ENCODE peak calls at places on chromosomes 12 and 14, in nine cellular contexts. One of them, this sample, is unnamed.

GRCh38 chr12:80157640-80158039 is 58.3 kb downstream of the OTOGL start:
- DNase-seq in HT1080: no peak
- DNase-seq in central memory CD8-positive, alpha-beta T cell: no peak
- DNase-seq in HCT116: no peak
- DNase-seq in MG63: no peak
- DNase-seq in GM12892: no peak
- DNase-seq in stimulated activated CD4-positive, alpha-beta T cell treated with anti-CD3 and anti-CD28 coated beads, Interleukin-2, amount 100 ng/mL, for 24 hours: no peak
- DNase-seq in aorta: no peak
- DNase-seq in sciatic nerve: no peak
- DNase-seq in this sample: no peak

GRCh38 chr14:22614240-22614799 is 16.2 kb downstream of the ABHD4 start:
- DNase-seq in central memory CD8-positive, alpha-beta T cell: no peak
- DNase-seq in stimulated activated CD4-positive, alpha-beta T cell treated with anti-CD3 and anti-CD28 coated beads, Interleukin-2, amount 100 ng/mL, for 24 hours: no peak
- DNase-seq in sciatic nerve: no peak
- DNase-seq in HCT116: peak; percentile 76
- DNase-seq in GM12892: no peak
- DNase-seq in HT1080: peak; percentile 96
- DNase-seq in MG63: peak; percentile 78
- DNase-seq in aorta: no peak
- DNase-seq in this sample: peak; percentile 86

GRCh38 chr12:66210840-66211239 is 21.8 kb downstream of the IRAK3 start:
- DNase-seq in sciatic nerve: no peak
- DNase-seq in MG63: no peak
- DNase-seq in central memory CD8-positive, alpha-beta T cell: no peak
- DNase-seq in HCT116: no peak
- DNase-seq in aorta: no peak
- DNase-seq in GM12892: no peak
- DNase-seq in HT1080: no peak
- DNase-seq in stimulated activated CD4-positive, alpha-beta T cell treated with anti-CD3 and anti-CD28 coated beads, Interleukin-2, amount 100 ng/mL, for 24 hours: no peak
- DNase-seq in this sample: no peak

GRCh38 chr12:106113042-106113441 is 25.7 kb downstream of the NUAK1 start:
- DNase-seq in aorta: no peak
- DNase-seq in HT1080: peak; percentile 63
- DNase-seq in sciatic nerve: no peak
- DNase-seq in GM12892: no peak
- DNase-seq in MG63: peak; percentile 33
- DNase-seq in HCT116: peak; percentile 19
- DNase-seq in central memory CD8-positive, alpha-beta T cell: no peak
- DNase-seq in stimulated activated CD4-positive, alpha-beta T cell treated with anti-CD3 and anti-CD28 coated beads, Interleukin-2, amount 100 ng/mL, for 24 hours: no peak
- DNase-seq in this sample: no peak

GRCh38 chr12:67414011-67414715 is 145.0 kb downstream of the CAND1 start:
- DNase-seq in HCT116: no peak
- DNase-seq in sciatic nerve: no peak
- DNase-seq in HT1080: no peak
- DNase-seq in central memory CD8-positive, alpha-beta T cell: no peak
- DNase-seq in stimulated activated CD4-positive, alpha-beta T cell treated with anti-CD3 and anti-CD28 coated beads, Interleukin-2, amount 100 ng/mL, for 24 hours: no peak
- DNase-seq in GM12892: no peak
- DNase-seq in aorta: no peak
- DNase-seq in MG63: no peak
- DNase-seq in this sample: no peak

GRCh38 chr14:68307769-68308168 is 485.1 kb downstream of the ZFP36L1 start:
- DNase-seq in stimulated activated CD4-positive, alpha-beta T cell treated with anti-CD3 and anti-CD28 coated beads, Interleukin-2, amount 100 ng/mL, for 24 hours: no peak
- DNase-seq in HCT116: no peak
- DNase-seq in sciatic nerve: no peak
- DNase-seq in aorta: no peak
- DNase-seq in central memory CD8-positive, alpha-beta T cell: no peak
- DNase-seq in HT1080: no peak
- DNase-seq in MG63: no peak
- DNase-seq in GM12892: no peak
- DNase-seq in this sample: no peak

GRCh38 chr12:10362325-10362724 is 27.5 kb downstream of the KLRK1 start:
- DNase-seq in MG63: no peak
- DNase-seq in HCT116: no peak
- DNase-seq in GM12892: no peak
- DNase-seq in central memory CD8-positive, alpha-beta T cell: no peak
- DNase-seq in sciatic nerve: no peak
- DNase-seq in stimulated activated CD4-positive, alpha-beta T cell treated with anti-CD3 and anti-CD28 coated beads, Interleukin-2, amount 100 ng/mL, for 24 hours: no peak
- DNase-seq in HT1080: no peak
- DNase-seq in aorta: no peak
- DNase-seq in this sample: no peak

GRCh38 chr14:104799657-104800599 is 973 bp upstream of the ZBTB42 start:
- DNase-seq in aorta: peak; percentile 97
- DNase-seq in central memory CD8-positive, alpha-beta T cell: peak; percentile 42
- DNase-seq in HCT116: no peak
- DNase-seq in sciatic nerve: peak; percentile 93
- DNase-seq in stimulated activated CD4-positive, alpha-beta T cell treated with anti-CD3 and anti-CD28 coated beads, Interleukin-2, amount 100 ng/mL, for 24 hours: peak; percentile 85
- DNase-seq in MG63: peak; percentile 79
- DNase-seq in GM12892: peak; percentile 86
- DNase-seq in HT1080: peak; percentile 55
- DNase-seq in this sample: peak; percentile 13

GRCh38 chr12:80582431-80582830 is 125.0 kb upstream of the MYF6 start:
- DNase-seq in GM12892: no peak
- DNase-seq in MG63: peak; percentile 67
- DNase-seq in aorta: no peak
- DNase-seq in central memory CD8-positive, alpha-beta T cell: no peak
- DNase-seq in stimulated activated CD4-positive, alpha-beta T cell treated with anti-CD3 and anti-CD28 coated beads, Interleukin-2, amount 100 ng/mL, for 24 hours: no peak
- DNase-seq in sciatic nerve: no peak
- DNase-seq in HCT116: no peak
- DNase-seq in HT1080: no peak
- DNase-seq in this sample: no peak

GRCh38 chr14:31122921-31123320 is 84.7 kb downstream of the HECTD1 start:
- DNase-seq in stimulated activated CD4-positive, alpha-beta T cell treated with anti-CD3 and anti-CD28 coated beads, Interleukin-2, amount 100 ng/mL, for 24 hours: no peak
- DNase-seq in sciatic nerve: no peak
- DNase-seq in GM12892: no peak
- DNase-seq in central memory CD8-positive, alpha-beta T cell: no peak
- DNase-seq in aorta: no peak
- DNase-seq in HT1080: no peak
- DNase-seq in HCT116: no peak
- DNase-seq in MG63: no peak
- DNase-seq in this sample: no peak

GRCh38 chr12:95574799-95575452 is 23.6 kb upstream of the USP44 start:
- DNase-seq in MG63: no peak
- DNase-seq in HCT116: peak; percentile 49
- DNase-seq in sciatic nerve: no peak
- DNase-seq in GM12892: no peak
- DNase-seq in stimulated activated CD4-positive, alpha-beta T cell treated with anti-CD3 and anti-CD28 coated beads, Interleukin-2, amount 100 ng/mL, for 24 hours: no peak
- DNase-seq in central memory CD8-positive, alpha-beta T cell: no peak
- DNase-seq in HT1080: peak; percentile 46
- DNase-seq in aorta: no peak
- DNase-seq in this sample: no peak